ENCODE peak calls at places on chromosomes 7 and 10, in five cellular contexts. X is GM12892, Y is stomach, T is GM12891, D is NB4. A is an unnamed sample.

GRCh38 chr7:49320083-49320482 is 395.7 kb downstream of the CDC14C start:
- DNase-seq in Y (no peak), T (no peak), D (no peak), X (no peak), A (no peak)

GRCh38 chr7:105656922-105657521 is 75.7 kb upstream of the EFCAB10 start:
- DNase-seq in D (peak), Y (peak), X (peak), T (peak), A (peak)

GRCh38 chr7:84666668-84667067 is 472.1 kb upstream of the SEMA3A start:
- DNase-seq in Y (no peak), D (no peak), T (no peak), X (no peak), A (no peak)

GRCh38 chr10:201328-201771 is 66.1 kb downstream of the ZMYND11 start:
- DNase-seq in D (no peak), X (no peak), Y (no peak), T (no peak), A (no peak)

GRCh38 chr10:103153302-103153759 is 39.7 kb downstream of the NT5C2 start:
- DNase-seq in Y (no peak), D (no peak), T (no peak), X (no peak), A (no peak)

GRCh38 chr10:44383749-44384600 is 922 bp downstream of the CXCL12 start:
- DNase-seq in T (no peak), X (no peak), Y (peak), D (no peak), A (no peak)

GRCh38 chr7:351256-351655 is 61.3 kb downstream of the FOXL3 start:
- DNase-seq in T (no peak), Y (no peak), D (no peak), X (no peak), A (no peak)

GRCh38 chr10:73368238-73368637 is 9.6 kb upstream of the CFAP70 start:
- DNase-seq in D (no peak), X (no peak), T (no peak), Y (no peak), A (no peak)

GRCh38 chr10:59240581-59241183 is 64.2 kb downstream of the PHYHIPL start:
- DNase-seq in Y (no peak), T (no peak), X (no peak), D (peak), A (peak)

GRCh38 chr7:78018541-78019456 is 220.2 kb downstream of the PHTF2 start:
- DNase-seq in D (peak), T (no peak), Y (no peak), X (no peak), A (peak)

GRCh38 chr7:78017621-78018100 is 219.1 kb downstream of the PHTF2 start:
- DNase-seq in T (no peak), Y (no peak), D (no peak), X (no peak), A (no peak)

GRCh38 chr7:78020131-78020873 is 221.7 kb downstream of the PHTF2 start:
- DNase-seq in D (peak), Y (peak), T (peak), X (no peak), A (peak)

GRCh38 chr7:78020874-78021249 is 222.3 kb downstream of the PHTF2 start:
- DNase-seq in X (no peak), T (no peak), Y (no peak), D (no peak), A (no peak)

GRCh38 chr7:78019457-78020130 is 221.0 kb downstream of the PHTF2 start:
- DNase-seq in D (peak), Y (peak), T (peak), X (peak), A (peak)
- TF ChIP-seq POLR2A in D (no peak), Y (no peak), T (no peak), X (no peak), A (peak)

GRCh38 chr7:29988391-29989256 is 977 bp downstream of the SCRN1 start:
- DNase-seq in Y (peak), X (peak), D (no peak), T (peak), A (peak)
- TF ChIP-seq POLR2A in Y (no peak), X (peak), D (no peak), T (peak), A (no peak)

GRCh38 chr7:5421626-5422323 is 1.9 kb downstream of the TNRC18 start:
- DNase-seq in T (no peak), D (peak), Y (peak), X (no peak), A (peak)
- TF ChIP-seq POLR2A in T (no peak), D (no peak), Y (no peak), X (no peak), A (peak)

GRCh38 chr7:2314209-2314955 is at the start of gene SNX8:
- DNase-seq in X (peak), D (peak), T (peak), Y (peak), A (peak)
- TF ChIP-seq POLR2A in X (peak), D (peak), T (no peak), Y (no peak), A (peak)

GRCh38 chr7:37336259-37336658 is 112.4 kb downstream of the ELMO1 start:
- DNase-seq in D (no peak), Y (no peak), T (no peak), X (no peak), A (no peak)
- TF ChIP-seq POLR2A in D (no peak), Y (no peak), T (no peak), X (no peak), A (no peak)

A was measured in tibial nerve.